ENCODE peak calls at places on chromosomes 3 and 15, in seven cellular contexts. One of them, this sample, is unnamed. For H3K36me3, the result is how much of the 10 kb centered on the place peaks cover.

GRCh38 chr15:87369269-87369668 is 887.3 kb downstream of the NTRK3 start:
- DNase-seq in neural progenitor cell: no peak
- DNase-seq in OCI-LY7: no peak
- DNase-seq in IMR-90: peak
- DNase-seq in GM23248: peak
- DNase-seq in neuronal stem cell: no peak
- DNase-seq in mammary epithelial cell: peak
- DNase-seq in this sample: no peak

GRCh38 chr3:183455064-183455463 is 26.6 kb upstream of the MCF2L2 start:
- DNase-seq in neural progenitor cell: no peak
- DNase-seq in mammary epithelial cell: peak
- DNase-seq in IMR-90: peak
- DNase-seq in OCI-LY7: no peak
- DNase-seq in neuronal stem cell: no peak
- DNase-seq in GM23248: peak
- DNase-seq in this sample: peak

GRCh38 chr3:183427206-183428139 is 946 bp downstream of the MCF2L2 start:
- DNase-seq in OCI-LY7: no peak
- DNase-seq in mammary epithelial cell: no peak
- DNase-seq in neural progenitor cell: peak
- DNase-seq in IMR-90: no peak
- DNase-seq in neuronal stem cell: no peak
- DNase-seq in GM23248: no peak
- DNase-seq in this sample: no peak

GRCh38 chr3:194285024-194285858 is 65.9 kb downstream of the CPN2 start:
- DNase-seq in neural progenitor cell: no peak
- DNase-seq in neuronal stem cell: no peak
- DNase-seq in GM23248: peak
- DNase-seq in IMR-90: peak
- DNase-seq in OCI-LY7: no peak
- DNase-seq in mammary epithelial cell: peak
- DNase-seq in this sample: peak

GRCh38 chr3:168622795-168623194 is 527.1 kb upstream of the GOLIM4 start:
- DNase-seq in GM23248: no peak
- DNase-seq in mammary epithelial cell: no peak
- DNase-seq in OCI-LY7: no peak
- DNase-seq in neural progenitor cell: no peak
- DNase-seq in neuronal stem cell: no peak
- DNase-seq in IMR-90: no peak
- DNase-seq in this sample: no peak

GRCh38 chr15:49122541-49123062 is 32.8 kb downstream of the COPS2 start:
- DNase-seq in mammary epithelial cell: no peak
- DNase-seq in neural progenitor cell: no peak
- DNase-seq in IMR-90: no peak
- DNase-seq in GM23248: no peak
- DNase-seq in neuronal stem cell: no peak
- DNase-seq in OCI-LY7: no peak
- DNase-seq in this sample: no peak

GRCh38 chr3:127260416-127260815 is 27.4 kb downstream of the PRR20G start:
- DNase-seq in OCI-LY7: no peak
- DNase-seq in GM23248: no peak
- DNase-seq in neuronal stem cell: no peak
- DNase-seq in mammary epithelial cell: no peak
- DNase-seq in IMR-90: no peak
- DNase-seq in neural progenitor cell: no peak
- DNase-seq in this sample: no peak

GRCh38 chr3:11464356-11464755 is 179.4 kb downstream of the VGLL4 start:
- DNase-seq in IMR-90: no peak
- DNase-seq in OCI-LY7: no peak
- DNase-seq in GM23248: no peak
- DNase-seq in neuronal stem cell: no peak
- DNase-seq in neural progenitor cell: no peak
- DNase-seq in mammary epithelial cell: no peak
- DNase-seq in this sample: no peak

GRCh38 chr3:156811092-156811862 is 14.9 kb upstream of the LEKR1 start:
- DNase-seq in IMR-90: peak
- DNase-seq in neuronal stem cell: peak
- DNase-seq in GM23248: peak
- DNase-seq in mammary epithelial cell: peak
- DNase-seq in OCI-LY7: no peak
- DNase-seq in neural progenitor cell: no peak
- DNase-seq in this sample: peak

GRCh38 chr3:176939022-176939817 is 258.1 kb downstream of the TBL1XR1 start:
- DNase-seq in OCI-LY7: peak
- DNase-seq in GM23248: peak
- DNase-seq in IMR-90: peak
- DNase-seq in neural progenitor cell: peak
- DNase-seq in neuronal stem cell: peak
- DNase-seq in mammary epithelial cell: peak
- DNase-seq in this sample: peak

GRCh38 chr15:42932833-42933515 is 12.4 kb upstream of the TTBK2 start:
- DNase-seq in mammary epithelial cell: peak
- DNase-seq in OCI-LY7: no peak
- DNase-seq in IMR-90: no peak
- DNase-seq in neural progenitor cell: no peak
- DNase-seq in neuronal stem cell: no peak
- DNase-seq in GM23248: no peak
- DNase-seq in this sample: no peak

GRCh38 chr15:29936353-29937049 is 114.2 kb upstream of the TJP1 start:
- DNase-seq in IMR-90: peak
- DNase-seq in neural progenitor cell: no peak
- DNase-seq in GM23248: no peak
- DNase-seq in mammary epithelial cell: peak
- DNase-seq in neuronal stem cell: no peak
- DNase-seq in OCI-LY7: no peak
- DNase-seq in this sample: no peak

GRCh38 chr15:61228025-61228901 is 839 bp downstream of the RORA start:
- DNase-seq in mammary epithelial cell: no peak
- DNase-seq in neural progenitor cell: peak
- DNase-seq in neuronal stem cell: peak
- DNase-seq in GM23248: peak
- DNase-seq in OCI-LY7: no peak
- DNase-seq in IMR-90: peak
- DNase-seq in this sample: peak

GRCh38 chr15:69939513-69940440 is 157.9 kb downstream of the TLE3 start:
- DNase-seq in GM23248: no peak
- DNase-seq in OCI-LY7: no peak
- DNase-seq in neuronal stem cell: peak
- DNase-seq in neural progenitor cell: peak
- DNase-seq in IMR-90: no peak
- DNase-seq in mammary epithelial cell: peak
- DNase-seq in this sample: peak

GRCh38 chr3:100941046-100941445 is 52.2 kb downstream of the ABI3BP start:
- DNase-seq in IMR-90: no peak
- DNase-seq in GM23248: no peak
- DNase-seq in OCI-LY7: no peak
- DNase-seq in mammary epithelial cell: peak
- DNase-seq in neural progenitor cell: no peak
- DNase-seq in neuronal stem cell: no peak
- DNase-seq in this sample: no peak

GRCh38 chr3:58388550-58389061 is 45.0 kb downstream of the PDHB start:
- DNase-seq in neuronal stem cell: no peak
- DNase-seq in mammary epithelial cell: no peak
- DNase-seq in neural progenitor cell: peak
- DNase-seq in IMR-90: peak
- DNase-seq in OCI-LY7: no peak
- DNase-seq in GM23248: peak
- DNase-seq in this sample: peak

GRCh38 chr3:178076718-178077117 is 459.5 kb upstream of the KCNMB2 start:
- DNase-seq in neuronal stem cell: no peak
- DNase-seq in GM23248: no peak
- DNase-seq in mammary epithelial cell: no peak
- DNase-seq in neural progenitor cell: no peak
- DNase-seq in IMR-90: no peak
- DNase-seq in OCI-LY7: no peak
- DNase-seq in this sample: no peak

GRCh38 chr3:169871129-169871886 is 1.6 kb upstream of the LRRC31 start:
- DNase-seq in mammary epithelial cell: peak
- DNase-seq in IMR-90: no peak
- DNase-seq in neural progenitor cell: no peak
- DNase-seq in GM23248: no peak
- DNase-seq in OCI-LY7: peak
- DNase-seq in neuronal stem cell: no peak
- DNase-seq in this sample: no peak

GRCh38 chr3:102400766-102401165 is 34.0 kb upstream of the ZPLD1 start:
- DNase-seq in OCI-LY7: no peak
- DNase-seq in neuronal stem cell: no peak
- DNase-seq in neural progenitor cell: no peak
- DNase-seq in mammary epithelial cell: peak
- DNase-seq in IMR-90: peak
- DNase-seq in GM23248: peak
- DNase-seq in this sample: peak

GRCh38 chr3:106913111-106913698 is 464.0 kb upstream of the CCDC54 start:
- DNase-seq in neuronal stem cell: peak
- DNase-seq in IMR-90: peak
- DNase-seq in GM23248: no peak
- DNase-seq in OCI-LY7: no peak
- DNase-seq in neural progenitor cell: peak
- DNase-seq in mammary epithelial cell: peak
- DNase-seq in this sample: peak

GRCh38 chr15:61483599-61483998 is 254.5 kb upstream of the RORA start:
- DNase-seq in IMR-90: no peak
- DNase-seq in mammary epithelial cell: no peak
- DNase-seq in OCI-LY7: no peak
- DNase-seq in neuronal stem cell: no peak
- DNase-seq in GM23248: no peak
- DNase-seq in neural progenitor cell: no peak
- DNase-seq in this sample: no peak

GRCh38 chr15:75203017-75203907 is 1.6 kb downstream of the C15orf39 start:
- DNase-seq in neural progenitor cell: peak
- DNase-seq in OCI-LY7: peak
- DNase-seq in IMR-90: peak
- DNase-seq in GM23248: peak
- DNase-seq in neuronal stem cell: no peak
- DNase-seq in mammary epithelial cell: peak
- DNase-seq in this sample: peak
- H2AFZ ChIP-seq in neural progenitor cell: no peak
- H2AFZ ChIP-seq in OCI-LY7: no peak
- H2AFZ ChIP-seq in IMR-90: peak
- H2AFZ ChIP-seq in GM23248: no peak
- H2AFZ ChIP-seq in neuronal stem cell: peak
- H2AFZ ChIP-seq in mammary epithelial cell: peak
- H2AFZ ChIP-seq in this sample: peak

GRCh38 chr3:25045291-25045690 is 382.8 kb upstream of the RARB start:
- DNase-seq in mammary epithelial cell: no peak
- DNase-seq in neural progenitor cell: peak
- DNase-seq in IMR-90: no peak
- DNase-seq in OCI-LY7: no peak
- DNase-seq in neuronal stem cell: peak
- DNase-seq in GM23248: no peak
- DNase-seq in this sample: no peak

GRCh38 chr3:25043181-25043580 is 384.9 kb upstream of the RARB start:
- DNase-seq in OCI-LY7: no peak
- DNase-seq in neuronal stem cell: no peak
- DNase-seq in mammary epithelial cell: no peak
- DNase-seq in GM23248: no peak
- DNase-seq in neural progenitor cell: no peak
- DNase-seq in IMR-90: no peak
- DNase-seq in this sample: no peak

GRCh38 chr3:25047058-25047457 is 381.0 kb upstream of the RARB start:
- DNase-seq in OCI-LY7: no peak
- DNase-seq in mammary epithelial cell: no peak
- DNase-seq in IMR-90: no peak
- DNase-seq in neural progenitor cell: no peak
- DNase-seq in neuronal stem cell: no peak
- DNase-seq in GM23248: no peak
- DNase-seq in this sample: peak

GRCh38 chr3:25043757-25044156 is 384.3 kb upstream of the RARB start:
- DNase-seq in IMR-90: no peak
- DNase-seq in OCI-LY7: no peak
- DNase-seq in neuronal stem cell: no peak
- DNase-seq in GM23248: no peak
- DNase-seq in mammary epithelial cell: no peak
- DNase-seq in neural progenitor cell: no peak
- DNase-seq in this sample: no peak

GRCh38 chr3:25044762-25045161 is 383.3 kb upstream of the RARB start:
- DNase-seq in GM23248: no peak
- DNase-seq in mammary epithelial cell: no peak
- DNase-seq in IMR-90: no peak
- DNase-seq in neural progenitor cell: peak
- DNase-seq in OCI-LY7: no peak
- DNase-seq in neuronal stem cell: peak
- DNase-seq in this sample: no peak
- H3K27ac ChIP-seq in GM23248: no peak
- H3K27ac ChIP-seq in mammary epithelial cell: no peak
- H3K27ac ChIP-seq in IMR-90: no peak
- H3K27ac ChIP-seq in neural progenitor cell: peak
- H3K27ac ChIP-seq in OCI-LY7: no peak
- H3K27ac ChIP-seq in neuronal stem cell: peak
- H3K27ac ChIP-seq in this sample: no peak

DNA sequence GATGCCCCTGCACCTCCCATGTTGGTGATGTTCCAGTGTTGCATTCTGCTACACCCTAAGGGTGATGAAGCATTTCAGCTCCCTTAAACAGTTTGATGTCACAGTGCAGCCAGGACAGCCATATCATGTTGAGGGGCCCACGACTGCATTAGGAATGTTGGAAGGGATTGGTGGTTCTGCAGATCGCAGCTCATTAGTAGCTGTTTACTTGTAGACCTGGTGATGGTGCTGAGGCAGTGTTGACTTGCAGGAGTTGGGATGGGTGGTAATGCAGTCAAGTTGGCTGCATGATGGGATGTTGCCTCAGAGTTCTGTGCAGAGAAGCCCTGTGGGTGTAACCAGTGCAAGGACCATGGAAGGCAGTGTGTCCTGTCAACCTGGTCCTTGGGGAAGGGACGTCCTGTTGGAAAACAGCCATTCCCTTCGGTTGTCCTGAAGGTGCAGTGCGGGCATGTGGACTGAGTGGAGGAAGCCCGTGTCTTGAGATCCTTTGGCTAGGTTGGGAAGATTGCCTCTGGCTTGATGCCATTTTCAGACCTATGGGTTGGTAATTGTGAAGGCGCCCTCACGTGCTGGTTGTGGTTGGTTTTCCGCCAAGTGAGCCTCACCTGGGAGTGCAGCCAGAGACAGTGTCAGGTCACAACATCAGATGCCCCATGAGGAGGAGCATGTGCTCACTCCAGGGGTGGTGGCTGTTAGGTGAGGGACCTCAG is 100.7 kb downstream of the SNRPN start:
- DNase-seq in neuronal stem cell: no peak
- DNase-seq in OCI-LY7: no peak
- DNase-seq in IMR-90: no peak
- DNase-seq in mammary epithelial cell: no peak
- DNase-seq in GM23248: no peak
- DNase-seq in neural progenitor cell: no peak
- DNase-seq in this sample: peak
- H3K36me3 ChIP-seq in neuronal stem cell: half or more
- H3K36me3 ChIP-seq in OCI-LY7: under half
- H3K36me3 ChIP-seq in IMR-90: half or more
- H3K36me3 ChIP-seq in mammary epithelial cell: under half
- H3K36me3 ChIP-seq in GM23248: under half
- H3K36me3 ChIP-seq in neural progenitor cell: under half
- H3K36me3 ChIP-seq in this sample: half or more

DNA sequence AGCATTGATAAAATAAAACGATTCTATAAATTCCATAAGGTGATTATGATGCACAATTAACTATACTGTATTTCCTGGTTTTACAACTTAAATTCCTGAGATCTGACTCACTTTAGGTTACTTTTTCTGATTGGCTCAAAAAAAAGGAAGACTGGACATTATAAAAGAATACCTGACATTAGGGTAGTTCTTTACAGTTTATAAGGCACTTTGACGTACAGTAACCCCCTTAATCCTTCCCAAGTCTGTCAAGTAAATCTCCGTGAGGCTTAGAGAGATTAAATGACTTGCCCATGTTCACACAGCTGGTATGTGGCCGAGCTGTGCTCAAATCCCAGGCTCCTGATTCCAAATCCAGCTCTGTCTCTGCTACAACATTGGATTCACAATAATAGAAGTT is 1.0 kb upstream of the SLTM start:
- DNase-seq in OCI-LY7: peak
- DNase-seq in GM23248: peak
- DNase-seq in neural progenitor cell: peak
- DNase-seq in mammary epithelial cell: peak
- DNase-seq in neuronal stem cell: no peak
- DNase-seq in IMR-90: no peak
- DNase-seq in this sample: no peak
- H2AFZ ChIP-seq in OCI-LY7: peak
- H2AFZ ChIP-seq in GM23248: peak
- H2AFZ ChIP-seq in neural progenitor cell: peak
- H2AFZ ChIP-seq in mammary epithelial cell: peak
- H2AFZ ChIP-seq in neuronal stem cell: peak
- H2AFZ ChIP-seq in IMR-90: peak
- H2AFZ ChIP-seq in this sample: peak